ENCODE peak calls at places on chromosomes 6 and 20, in six cellular contexts. One of them, this sample, is unnamed.

GRCh38 chr6:10177703-10178102 is 237.2 kb downstream of the TFAP2A start:
- DNase-seq in fibroblast of pulmonary artery: no peak
- DNase-seq in activated naive CD4-positive, alpha-beta T cell treated with anti-CD3 and anti-CD28 coated beads, Interleukin-2, amount 50 U/mL, for 16 hours: no peak
- DNase-seq in central memory CD8-positive, alpha-beta T cell: no peak
- DNase-seq in AG08396: no peak
- DNase-seq in pancreas: no peak
- DNase-seq in this sample: no peak

GRCh38 chr6:160510199-160510598 is 153.9 kb downstream of the LPA start:
- DNase-seq in AG08396: peak
- DNase-seq in pancreas: no peak
- DNase-seq in central memory CD8-positive, alpha-beta T cell: no peak
- DNase-seq in fibroblast of pulmonary artery: peak
- DNase-seq in activated naive CD4-positive, alpha-beta T cell treated with anti-CD3 and anti-CD28 coated beads, Interleukin-2, amount 50 U/mL, for 16 hours: no peak
- DNase-seq in this sample: no peak

GRCh38 chr20:49942303-49942702 is 6.1 kb downstream of the RNF114 start:
- DNase-seq in AG08396: no peak
- DNase-seq in fibroblast of pulmonary artery: no peak
- DNase-seq in pancreas: no peak
- DNase-seq in central memory CD8-positive, alpha-beta T cell: no peak
- DNase-seq in activated naive CD4-positive, alpha-beta T cell treated with anti-CD3 and anti-CD28 coated beads, Interleukin-2, amount 50 U/mL, for 16 hours: no peak
- DNase-seq in this sample: peak

GRCh38 chr6:106098383-106099234 is 12.5 kb downstream of the PRDM1 start:
- DNase-seq in fibroblast of pulmonary artery: peak
- DNase-seq in AG08396: no peak
- DNase-seq in pancreas: no peak
- DNase-seq in activated naive CD4-positive, alpha-beta T cell treated with anti-CD3 and anti-CD28 coated beads, Interleukin-2, amount 50 U/mL, for 16 hours: peak
- DNase-seq in central memory CD8-positive, alpha-beta T cell: no peak
- DNase-seq in this sample: no peak

GRCh38 chr6:42260424-42260888 is 42.8 kb upstream of the MRPS10 start:
- DNase-seq in central memory CD8-positive, alpha-beta T cell: no peak
- DNase-seq in pancreas: no peak
- DNase-seq in fibroblast of pulmonary artery: no peak
- DNase-seq in AG08396: peak
- DNase-seq in activated naive CD4-positive, alpha-beta T cell treated with anti-CD3 and anti-CD28 coated beads, Interleukin-2, amount 50 U/mL, for 16 hours: no peak
- DNase-seq in this sample: no peak

GRCh38 chr20:37228111-37228510 is 33.5 kb downstream of the GHRH start:
- DNase-seq in activated naive CD4-positive, alpha-beta T cell treated with anti-CD3 and anti-CD28 coated beads, Interleukin-2, amount 50 U/mL, for 16 hours: no peak
- DNase-seq in central memory CD8-positive, alpha-beta T cell: no peak
- DNase-seq in fibroblast of pulmonary artery: no peak
- DNase-seq in AG08396: no peak
- DNase-seq in pancreas: no peak
- DNase-seq in this sample: peak

GRCh38 chr6:112563368-112563767 is 216.2 kb downstream of the RFPL4B start:
- DNase-seq in central memory CD8-positive, alpha-beta T cell: no peak
- DNase-seq in activated naive CD4-positive, alpha-beta T cell treated with anti-CD3 and anti-CD28 coated beads, Interleukin-2, amount 50 U/mL, for 16 hours: no peak
- DNase-seq in AG08396: peak
- DNase-seq in pancreas: no peak
- DNase-seq in fibroblast of pulmonary artery: peak
- DNase-seq in this sample: no peak

GRCh38 chr6:67952121-67952520 is 683.0 kb upstream of the ADGRB3 start:
- DNase-seq in AG08396: peak
- DNase-seq in fibroblast of pulmonary artery: peak
- DNase-seq in central memory CD8-positive, alpha-beta T cell: no peak
- DNase-seq in activated naive CD4-positive, alpha-beta T cell treated with anti-CD3 and anti-CD28 coated beads, Interleukin-2, amount 50 U/mL, for 16 hours: no peak
- DNase-seq in pancreas: no peak
- DNase-seq in this sample: no peak

GRCh38 chr6:36636687-36637418 is 41.7 kb upstream of the CDKN1A start:
- DNase-seq in pancreas: no peak
- DNase-seq in central memory CD8-positive, alpha-beta T cell: no peak
- DNase-seq in fibroblast of pulmonary artery: no peak
- DNase-seq in AG08396: no peak
- DNase-seq in activated naive CD4-positive, alpha-beta T cell treated with anti-CD3 and anti-CD28 coated beads, Interleukin-2, amount 50 U/mL, for 16 hours: no peak
- DNase-seq in this sample: no peak

GRCh38 chr20:1533059-1533458 is 24.4 kb downstream of the SIRPD start:
- DNase-seq in fibroblast of pulmonary artery: no peak
- DNase-seq in central memory CD8-positive, alpha-beta T cell: no peak
- DNase-seq in activated naive CD4-positive, alpha-beta T cell treated with anti-CD3 and anti-CD28 coated beads, Interleukin-2, amount 50 U/mL, for 16 hours: no peak
- DNase-seq in AG08396: no peak
- DNase-seq in pancreas: no peak
- DNase-seq in this sample: no peak

This sample was measured in suprapubic skin.